ENCODE peak calls at places on chromosome 16, in five cellular contexts. One of them, this sample, is unnamed.

GRCh38 chr16:59192551-59193199 is 458.6 kb upstream of the GOT2 start:
- DNase-seq in AG10803: peak; percentile 6
- DNase-seq in MCF 10A: no peak
- DNase-seq in memory B cell: no peak
- DNase-seq in left ventricle myocardium superior: no peak
- DNase-seq in this sample: no peak

GRCh38 chr16:83581082-83581481 is 226.7 kb upstream of the HSBP1 start:
- DNase-seq in AG10803: no peak
- DNase-seq in MCF 10A: no peak
- DNase-seq in memory B cell: no peak
- DNase-seq in left ventricle myocardium superior: no peak
- DNase-seq in this sample: peak; percentile 6

GRCh38 chr16:85608515-85608885 is 4.6 kb upstream of the GSE1 start:
- DNase-seq in AG10803: no peak
- DNase-seq in MCF 10A: no peak
- DNase-seq in memory B cell: no peak
- DNase-seq in left ventricle myocardium superior: no peak
- DNase-seq in this sample: no peak

GRCh38 chr16:10172848-10173655 is 9.2 kb downstream of the GRIN2A start:
- DNase-seq in AG10803: peak; percentile 19
- DNase-seq in MCF 10A: peak; percentile 43
- DNase-seq in memory B cell: no peak
- DNase-seq in left ventricle myocardium superior: no peak
- DNase-seq in this sample: no peak

GRCh38 chr16:68356249-68356918 is 45.6 kb downstream of the PRMT7 start:
- DNase-seq in AG10803: no peak
- DNase-seq in MCF 10A: no peak
- DNase-seq in memory B cell: no peak
- DNase-seq in left ventricle myocardium superior: no peak
- DNase-seq in this sample: peak; percentile 96

GRCh38 chr16:57590654-57591085 is 37.8 kb upstream of the ADGRG1 start:
- DNase-seq in AG10803: peak; percentile 42
- DNase-seq in MCF 10A: peak; percentile 64
- DNase-seq in memory B cell: no peak
- DNase-seq in left ventricle myocardium superior: no peak
- DNase-seq in this sample: no peak

GRCh38 chr16:30053376-30054015 is 12.1 kb upstream of the ALDOA start:
- DNase-seq in AG10803: peak; percentile 65
- DNase-seq in MCF 10A: peak; percentile 24
- DNase-seq in memory B cell: no peak
- DNase-seq in left ventricle myocardium superior: no peak
- DNase-seq in this sample: no peak

GRCh38 chr16:1293921-1294656 is 15.3 kb upstream of the UBE2I start:
- DNase-seq in AG10803: no peak
- DNase-seq in MCF 10A: no peak
- DNase-seq in memory B cell: no peak
- DNase-seq in left ventricle myocardium superior: no peak
- DNase-seq in this sample: no peak

GRCh38 chr16:22970191-22970845 is 156.4 kb downstream of the HS3ST2 start:
- DNase-seq in AG10803: no peak
- DNase-seq in MCF 10A: no peak
- DNase-seq in memory B cell: no peak
- DNase-seq in left ventricle myocardium superior: no peak
- DNase-seq in this sample: no peak

GRCh38 chr16:64982581-64982980 is 139.3 kb downstream of the CDH11 start:
- DNase-seq in AG10803: peak; percentile 80
- DNase-seq in MCF 10A: peak; percentile 38
- DNase-seq in memory B cell: no peak
- DNase-seq in left ventricle myocardium superior: no peak
- DNase-seq in this sample: no peak

GRCh38 chr16:30368122-30368791 is 2.0 kb downstream of the TBC1D10B start:
- DNase-seq in AG10803: peak; percentile 44
- DNase-seq in MCF 10A: peak; percentile 62
- DNase-seq in memory B cell: no peak
- DNase-seq in left ventricle myocardium superior: peak; percentile 27
- DNase-seq in this sample: no peak

GRCh38 chr16:81996664-81997529 is 14.4 kb downstream of the SDR42E1 start:
- DNase-seq in AG10803: peak; percentile 76
- DNase-seq in MCF 10A: peak; percentile 84
- DNase-seq in memory B cell: no peak
- DNase-seq in left ventricle myocardium superior: no peak
- DNase-seq in this sample: no peak

GRCh38 chr16:17556276-17557052 is 85.7 kb upstream of the XYLT1 start:
- DNase-seq in AG10803: peak; percentile 25
- DNase-seq in MCF 10A: peak; percentile 67
- DNase-seq in memory B cell: no peak
- DNase-seq in left ventricle myocardium superior: no peak
- DNase-seq in this sample: peak; percentile 29

GRCh38 chr16:17947637-17948036 is 388.9 kb downstream of the NPIPA8 start:
- DNase-seq in AG10803: no peak
- DNase-seq in MCF 10A: no peak
- DNase-seq in memory B cell: no peak
- DNase-seq in left ventricle myocardium superior: no peak
- DNase-seq in this sample: no peak

GRCh38 chr16:85235988-85236831 is 123.9 kb upstream of the CIBAR2 start:
- DNase-seq in AG10803: no peak
- DNase-seq in MCF 10A: no peak
- DNase-seq in memory B cell: no peak
- DNase-seq in left ventricle myocardium superior: peak; percentile 64
- DNase-seq in this sample: peak; percentile 70

GRCh38 chr16:56221995-56222394 is 30.7 kb downstream of the GNAO1 start:
- DNase-seq in AG10803: no peak
- DNase-seq in MCF 10A: no peak
- DNase-seq in memory B cell: no peak
- DNase-seq in left ventricle myocardium superior: no peak
- DNase-seq in this sample: no peak

GRCh38 chr16:30748634-30749445 is 615 bp downstream of the PHKG2 start:
- DNase-seq in AG10803: peak; percentile 20
- DNase-seq in MCF 10A: peak; percentile 35
- DNase-seq in memory B cell: no peak
- DNase-seq in left ventricle myocardium superior: peak; percentile 56
- DNase-seq in this sample: no peak

GRCh38 chr16:58451945-58452401 is 48.0 kb upstream of the NDRG4 start:
- DNase-seq in AG10803: peak; percentile 13
- DNase-seq in MCF 10A: peak; percentile 22
- DNase-seq in memory B cell: no peak
- DNase-seq in left ventricle myocardium superior: no peak
- DNase-seq in this sample: no peak

GRCh38 chr16:13554643-13555042 is 365.3 kb upstream of the ERCC4 start:
- DNase-seq in AG10803: no peak
- DNase-seq in MCF 10A: no peak
- DNase-seq in memory B cell: no peak
- DNase-seq in left ventricle myocardium superior: no peak
- DNase-seq in this sample: no peak

GRCh38 chr16:48504216-48504615 is 105.8 kb downstream of the N4BP1 start:
- DNase-seq in AG10803: no peak
- DNase-seq in MCF 10A: no peak
- DNase-seq in memory B cell: no peak
- DNase-seq in left ventricle myocardium superior: no peak
- DNase-seq in this sample: no peak

GRCh38 chr16:745739-746138 is 4.9 kb upstream of the CIAO3 start:
- DNase-seq in AG10803: no peak
- DNase-seq in MCF 10A: no peak
- DNase-seq in memory B cell: no peak
- DNase-seq in left ventricle myocardium superior: no peak
- DNase-seq in this sample: no peak

GRCh38 chr16:24539850-24540484 is 601 bp downstream of the RBBP6 start:
- DNase-seq in AG10803: peak; percentile 58
- DNase-seq in MCF 10A: peak; percentile 30
- DNase-seq in memory B cell: no peak
- DNase-seq in left ventricle myocardium superior: peak; percentile 83
- DNase-seq in this sample: no peak

GRCh38 chr16:68417711-68418301 is 30.5 kb downstream of the SMPD3 start:
- DNase-seq in AG10803: no peak
- DNase-seq in MCF 10A: peak; percentile 79
- DNase-seq in memory B cell: peak; percentile 42
- DNase-seq in left ventricle myocardium superior: no peak
- DNase-seq in this sample: peak; percentile 83

GRCh38 chr16:84520778-84521770 is 16.6 kb upstream of the MEAK7 start:
- DNase-seq in AG10803: no peak
- DNase-seq in MCF 10A: peak; percentile 51
- DNase-seq in memory B cell: no peak
- DNase-seq in left ventricle myocardium superior: no peak
- DNase-seq in this sample: no peak

GRCh38 chr16:70163596-70163995 is 10.0 kb upstream of the CLEC18C start:
- DNase-seq in AG10803: no peak
- DNase-seq in MCF 10A: no peak
- DNase-seq in memory B cell: no peak
- DNase-seq in left ventricle myocardium superior: no peak
- DNase-seq in this sample: no peak

GRCh38 chr16:49952386-49952785 is 72.6 kb upstream of the CNEP1R1 start:
- DNase-seq in AG10803: no peak
- DNase-seq in MCF 10A: peak; percentile 74
- DNase-seq in memory B cell: no peak
- DNase-seq in left ventricle myocardium superior: no peak
- DNase-seq in this sample: no peak

This sample was measured in GM19239.